ENCODE peak calls at places on chromosomes 11 and 22, in six cellular contexts. T, D, A, P, O and N are unnamed samples.

GRCh38 chr11:10969387-10969786 is 111.5 kb upstream of the ZBED5 start:
- DNase-seq in T (no peak), D (no peak), A (no peak), P (no peak), O (no peak), N (no peak)

GRCh38 chr11:75338516-75339218 is 12.8 kb downstream of the ARRB1 start:
- DNase-seq in T (no peak), D (no peak), A (peak; percentile 32), P (no peak), O (no peak), N (no peak)

GRCh38 chr11:14902650-14903350 is 10.8 kb upstream of the CYP2R1 start:
- DNase-seq in T (no peak), D (no peak), A (peak; percentile 80), P (no peak), O (no peak), N (peak; percentile 26)

GRCh38 chr11:69508974-69509373 is 27.5 kb downstream of the LINC01488 start:
- DNase-seq in T (no peak), D (no peak), A (peak; percentile 8), P (no peak), O (no peak), N (no peak)

GRCh38 chr22:26894766-26895485 is 237.5 kb downstream of the MIAT start:
- DNase-seq in T (no peak), D (no peak), A (peak; percentile 78), P (peak; percentile 84), O (peak; percentile 63), N (peak; percentile 84)

GRCh38 chr11:96390403-96390830 is 604 bp downstream of the JRKL start:
- DNase-seq in T (no peak), D (no peak), A (peak; percentile 77), P (no peak), O (no peak), N (no peak)

GRCh38 chr11:10780040-10780439 is 28.7 kb downstream of the EIF4G2 start:
- DNase-seq in T (no peak), D (no peak), A (no peak), P (no peak), O (no peak), N (no peak)

GRCh38 chr22:37416806-37417205 is 10.5 kb downstream of the ELFN2 start:
- DNase-seq in T (peak; percentile 25), D (no peak), A (no peak), P (no peak), O (no peak), N (no peak)

GRCh38 chr11:69337211-69337721 is 43.3 kb downstream of the MYEOV start:
- DNase-seq in T (peak; percentile 19), D (peak; percentile 27), A (no peak), P (no peak), O (no peak), N (no peak)